ENCODE peak calls at places on chromosomes 4 and X, in four cellular contexts. T, G, J and P are unnamed samples.

GRCh38 chrX:41178201-41178600 is 93.0 kb downstream of the USP9X start:
- DNase-seq in J (peak; percentile 48), G (no peak), T (no peak), P (no peak)

GRCh38 chrX:123450217-123450616 is 266.1 kb downstream of the GRIA3 start:
- DNase-seq in J (peak; percentile 27), T (peak; percentile 3), G (no peak), P (no peak)

GRCh38 chr4:170091069-170091696 is 1.4 kb upstream of the AADAT start:
- DNase-seq in T (no peak), G (no peak), J (no peak), P (no peak)

GRCh38 chr4:102598102-102598758 is 97.1 kb downstream of the NFKB1 start:
- DNase-seq in T (no peak), G (no peak), J (peak; percentile 26), P (no peak)

GRCh38 chr4:54558889-54559682 is 98.7 kb upstream of the KIT start:
- DNase-seq in J (no peak), T (no peak), G (no peak), P (no peak)

GRCh38 chr4:174523003-174523693 is 860 bp upstream of the HPGD start:
- DNase-seq in J (no peak), G (no peak), T (no peak), P (no peak)

GRCh38 chr4:174263445-174263736 is 20.1 kb downstream of the FBXO8 start:
- DNase-seq in T (no peak), G (no peak), J (no peak), P (no peak)

GRCh38 chr4:33411182-33411581 is 2691.0 kb downstream of the PCDH7 start:
- DNase-seq in J (no peak), G (no peak), T (no peak), P (no peak)

GRCh38 chr4:48831532-48832015 is 686 bp downstream of the OCIAD1 start:
- DNase-seq in T (no peak), G (no peak), J (peak; percentile 53), P (no peak)

GRCh38 chrX:87516716-87517115 is 886 bp upstream of the KLHL4 start:
- DNase-seq in T (no peak), J (no peak), G (no peak), P (no peak)

GRCh38 chrX:69060631-69061408 is 104.4 kb downstream of the PJA1 start:
- DNase-seq in G (peak; percentile 10), J (no peak), T (no peak), P (no peak)

GRCh38 chr4:39873823-39874222 is 103.9 kb downstream of the PDS5A start:
- DNase-seq in G (no peak), J (peak; percentile 15), T (no peak), P (no peak)

GRCh38 chr4:40953253-40954118 is 203.7 kb downstream of the NSUN7 start:
- DNase-seq in G (no peak), T (no peak), J (no peak), P (no peak)

GRCh38 chr4:89469930-89470375 is 162.4 kb upstream of the GPRIN3 start:
- DNase-seq in G (no peak), T (no peak), J (peak; percentile 46), P (peak; percentile 92)

GRCh38 chr4:71553605-71554004 is 214.8 kb downstream of the SLC4A4 start:
- DNase-seq in T (no peak), J (peak; percentile 13), G (no peak), P (no peak)

GRCh38 chrX:55709735-55710134 is 7.8 kb upstream of the RRAGB start:
- DNase-seq in G (no peak), J (no peak), T (no peak), P (no peak)

GRCh38 chrX:38304010-38304409 is 23.3 kb downstream of the RPGR start:
- DNase-seq in T (no peak), J (no peak), G (no peak), P (no peak)

GRCh38 chrX:131262738-131263679 is 26.1 kb downstream of the IGSF1 start:
- DNase-seq in T (no peak), G (no peak), J (peak; percentile 5), P (no peak)

GRCh38 chr4:77007358-77008230 is 58.0 kb downstream of the SEPTIN11 start:
- DNase-seq in T (peak; percentile 29), G (no peak), J (peak; percentile 33), P (no peak)

GRCh38 chr4:7964890-7965662 is 25.4 kb upstream of the AFAP1 start:
- DNase-seq in J (peak; percentile 59), G (no peak), T (no peak), P (no peak)